ENCODE peak calls at places on chromosome 9, in eight cellular contexts. C is heart left ventricle; A is HepG2; W is CD8-positive, alpha-beta T cell; F is uterus; G is RWPE1; X is body of pancreas; R is esophagus squamous epithelium. U is an unnamed sample.

GRCh38 chr9:12469084-12469483 is 224.1 kb upstream of the TYRP1 start:
- DNase-seq in W (no peak), C (no peak), R (no peak), G (no peak), A (no peak), X (no peak), F (no peak), U (no peak)

GRCh38 chr9:133060417-133060841 is 1.4 kb upstream of the CEL start:
- DNase-seq in F (no peak), X (no peak), C (no peak), G (no peak), A (no peak), W (no peak), R (no peak), U (no peak)

GRCh38 chr9:124010665-124011321 is 775 bp upstream of the LHX2 start:
- DNase-seq in A (no peak), G (no peak), W (no peak), C (no peak), R (no peak), F (no peak), X (no peak), U (no peak)

GRCh38 chr9:96884443-96884842 is 30.1 kb upstream of the ZNF782 start:
- DNase-seq in A (peak), R (no peak), W (no peak), F (no peak), X (peak), G (peak), C (no peak), U (no peak)

GRCh38 chr9:20618361-20618799 is 3.9 kb downstream of the MLLT3 start:
- DNase-seq in X (peak), F (no peak), C (peak), W (no peak), A (peak), R (no peak), G (peak), U (peak)

GRCh38 chr9:105007143-105007542 is 79.2 kb upstream of the ABCA1 start:
- DNase-seq in C (no peak), F (no peak), W (no peak), R (no peak), G (peak), A (no peak), X (no peak), U (peak)

GRCh38 chr9:82088591-82088990 is 100.0 kb downstream of the SPATA31D1 start:
- DNase-seq in A (no peak), X (no peak), R (no peak), W (no peak), C (no peak), G (no peak), F (no peak), U (no peak)

GRCh38 chr9:72897069-72897649 is 55.7 kb downstream of the ALDH1A1 start:
- DNase-seq in X (no peak), A (no peak), G (no peak), R (no peak), F (no peak), W (no peak), C (no peak), U (no peak)

GRCh38 chr9:137339045-137339444 is 37.0 kb upstream of the NRARP start:
- DNase-seq in F (no peak), W (no peak), R (no peak), G (no peak), C (no peak), X (no peak), A (no peak), U (no peak)

GRCh38 chr9:116689633-116690032 is 2.5 kb downstream of the TRIM32 start:
- DNase-seq in G (no peak), R (no peak), W (no peak), F (no peak), X (no peak), C (no peak), A (no peak), U (no peak)

GRCh38 chr9:120435066-120435465 is 144.9 kb downstream of the CDK5RAP2 start:
- DNase-seq in A (no peak), R (no peak), C (no peak), F (no peak), W (no peak), X (no peak), G (no peak), U (no peak)

GRCh38 chr9:71680189-71680983 is 87.9 kb downstream of the CEMIP2 start:
- DNase-seq in G (peak), W (no peak), C (no peak), X (no peak), F (no peak), R (no peak), A (peak), U (no peak)

GRCh38 chr9:5514608-5515260 is 4.4 kb downstream of the PDCD1LG2 start:
- DNase-seq in W (no peak), A (no peak), X (no peak), F (no peak), C (no peak), R (no peak), G (no peak), U (no peak)

GRCh38 chr9:98943682-98944129 is at the start of gene COL15A1:
- DNase-seq in A (no peak), R (no peak), F (peak), W (no peak), G (no peak), C (no peak), X (peak), U (no peak)

GRCh38 chr9:135075234-135076142 is 12.0 kb upstream of the OLFM1 start:
- DNase-seq in R (no peak), C (peak), F (peak), W (no peak), A (no peak), X (peak), G (peak), U (peak)

GRCh38 chr9:78559449-78559885 is 262.5 kb downstream of the PSAT1 start:
- DNase-seq in A (no peak), X (no peak), G (no peak), W (no peak), F (no peak), C (no peak), R (no peak), U (no peak)

GRCh38 chr9:124214596-124215550 is 42.9 kb upstream of the NEK6 start:
- DNase-seq in W (no peak), G (no peak), R (no peak), A (no peak), X (no peak), C (no peak), F (no peak), U (no peak)

GRCh38 chr9:138022121-138022741 is 144.6 kb downstream of the CACNA1B start:
- DNase-seq in G (no peak), R (no peak), W (peak), X (peak), A (no peak), F (no peak), C (no peak), U (peak)

GRCh38 chr9:72583370-72583769 is 62.0 kb downstream of the TMC1 start:
- DNase-seq in F (no peak), G (no peak), X (no peak), A (no peak), R (no peak), C (no peak), W (no peak), U (no peak)

GRCh38 chr9:111525056-111525977 is at the start of gene ZNF483:
- DNase-seq in C (peak), A (peak), X (peak), R (no peak), F (peak), G (peak), W (peak), U (peak)

GRCh38 chr9:78207319-78207718 is 28.6 kb upstream of the CEP78 start:
- DNase-seq in F (no peak), R (no peak), C (no peak), W (no peak), X (no peak), A (no peak), G (no peak), U (no peak)

GRCh38 chr9:137357166-137357565 is 55.1 kb upstream of the NRARP start:
- DNase-seq in C (no peak), F (no peak), G (no peak), R (no peak), A (no peak), W (no peak), X (no peak), U (no peak)

GRCh38 chr9:31808770-31809169 is 575.7 kb upstream of the ACO1 start:
- DNase-seq in C (no peak), R (no peak), X (no peak), W (no peak), G (no peak), A (no peak), F (no peak), U (no peak)

GRCh38 chr9:114110180-114110579 is 11.1 kb upstream of the KIF12 start:
- DNase-seq in R (no peak), A (peak), F (no peak), W (no peak), G (peak), C (no peak), X (no peak), U (no peak)

GRCh38 chr9:104868687-104869404 is 59.1 kb downstream of the ABCA1 start:
- DNase-seq in R (no peak), X (peak), G (peak), F (peak), A (no peak), C (peak), W (no peak), U (peak)

GRCh38 chr9:109856785-109857184 is 76.8 kb downstream of the PALM2AKAP2 start:
- DNase-seq in R (no peak), X (no peak), G (no peak), A (no peak), C (peak), F (peak), W (no peak), U (no peak)

GRCh38 chr9:79257215-79257614 is 314.6 kb upstream of the TLE4 start:
- DNase-seq in W (no peak), C (no peak), F (no peak), X (no peak), G (no peak), A (no peak), R (no peak), U (no peak)

GRCh38 chr9:123362856-123363255 is 6.9 kb downstream of the CRB2 start:
- DNase-seq in X (no peak), W (no peak), A (no peak), F (no peak), G (no peak), R (no peak), C (no peak), U (no peak)

GRCh38 chr9:137146527-137146918 is 7.6 kb downstream of the GRIN1 start:
- DNase-seq in C (no peak), R (no peak), W (no peak), F (no peak), A (no peak), X (no peak), G (no peak), U (no peak)

GRCh38 chr9:28598396-28598795 is 1025.1 kb upstream of the C9orf72 start:
- DNase-seq in W (no peak), G (no peak), X (peak), A (no peak), F (no peak), R (no peak), C (no peak), U (no peak)

GRCh38 chr9:91481971-91482370 is 58.3 kb upstream of the NFIL3 start:
- DNase-seq in W (no peak), A (no peak), X (no peak), G (no peak), F (no peak), C (no peak), R (no peak), U (no peak)

GRCh38 chr9:70042461-70043215 is 1.0 kb upstream of the MAMDC2 start:
- DNase-seq in R (no peak), G (peak), X (no peak), W (no peak), A (no peak), C (no peak), F (no peak), U (no peak)

GRCh38 chr9:33233659-33234335 is 6.2 kb upstream of the SPINK4 start:
- DNase-seq in G (peak), W (peak), C (peak), F (no peak), A (no peak), R (no peak), X (peak), U (peak)

GRCh38 chr9:126377521-126377920 is 50.9 kb downstream of the MVB12B start:
- DNase-seq in C (no peak), F (no peak), A (no peak), R (no peak), X (no peak), G (no peak), W (no peak), U (no peak)

GRCh38 chr9:110936719-110937452 is 101.4 kb downstream of the LPAR1 start:
- DNase-seq in X (no peak), W (no peak), F (no peak), A (no peak), G (no peak), R (no peak), C (no peak), U (no peak)

GRCh38 chr9:116149844-116150243 is 3.7 kb upstream of the PAPPA start:
- DNase-seq in C (no peak), W (no peak), G (no peak), A (no peak), R (no peak), F (peak), X (peak), U (peak)

GRCh38 chr9:37944671-37945481 is 40.9 kb upstream of the SLC25A51 start:
- DNase-seq in R (no peak), F (no peak), G (peak), C (no peak), W (no peak), A (no peak), X (no peak), U (no peak)

GRCh38 chr9:37946041-37946440 is 42.1 kb upstream of the SLC25A51 start:
- DNase-seq in G (no peak), R (no peak), C (no peak), W (no peak), A (no peak), X (no peak), F (no peak), U (no peak)

GRCh38 chr9:37943329-37944265 is 39.7 kb upstream of the SLC25A51 start:
- DNase-seq in W (no peak), R (no peak), A (no peak), G (peak), X (peak), F (peak), C (peak), U (peak)

GRCh38 chr9:37942616-37943328 is 38.8 kb upstream of the SLC25A51 start:
- DNase-seq in X (no peak), W (no peak), G (no peak), F (no peak), C (no peak), A (no peak), R (no peak), U (no peak)

DNA sequence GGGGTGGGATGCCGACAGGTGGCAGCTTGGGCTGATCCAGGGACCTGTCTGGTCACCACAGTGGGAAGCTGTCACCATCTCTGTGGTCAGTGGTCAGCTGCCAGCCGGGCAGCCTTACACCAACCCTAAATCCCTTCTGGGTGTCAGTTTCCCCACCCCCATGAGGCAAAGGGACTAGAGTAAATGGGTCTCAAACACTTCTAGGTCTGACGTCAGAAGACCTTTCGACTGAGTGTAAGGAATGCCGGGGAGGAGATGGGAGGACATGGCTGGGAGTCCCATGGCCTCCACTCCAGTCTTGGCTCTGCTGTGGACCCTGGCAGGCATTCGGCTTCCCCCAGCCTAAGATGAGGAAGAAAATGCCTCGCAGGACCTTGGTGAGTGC is 40.3 kb upstream of the SLC25A51 start:
- DNase-seq in X (no peak), G (no peak), F (peak), C (no peak), A (no peak), R (no peak), W (no peak), U (no peak)
- H3K27ac ChIP-seq in X (peak), G (peak), F (peak), C (no peak), A (no peak), R (peak), W (no peak), U (no peak)

DNA sequence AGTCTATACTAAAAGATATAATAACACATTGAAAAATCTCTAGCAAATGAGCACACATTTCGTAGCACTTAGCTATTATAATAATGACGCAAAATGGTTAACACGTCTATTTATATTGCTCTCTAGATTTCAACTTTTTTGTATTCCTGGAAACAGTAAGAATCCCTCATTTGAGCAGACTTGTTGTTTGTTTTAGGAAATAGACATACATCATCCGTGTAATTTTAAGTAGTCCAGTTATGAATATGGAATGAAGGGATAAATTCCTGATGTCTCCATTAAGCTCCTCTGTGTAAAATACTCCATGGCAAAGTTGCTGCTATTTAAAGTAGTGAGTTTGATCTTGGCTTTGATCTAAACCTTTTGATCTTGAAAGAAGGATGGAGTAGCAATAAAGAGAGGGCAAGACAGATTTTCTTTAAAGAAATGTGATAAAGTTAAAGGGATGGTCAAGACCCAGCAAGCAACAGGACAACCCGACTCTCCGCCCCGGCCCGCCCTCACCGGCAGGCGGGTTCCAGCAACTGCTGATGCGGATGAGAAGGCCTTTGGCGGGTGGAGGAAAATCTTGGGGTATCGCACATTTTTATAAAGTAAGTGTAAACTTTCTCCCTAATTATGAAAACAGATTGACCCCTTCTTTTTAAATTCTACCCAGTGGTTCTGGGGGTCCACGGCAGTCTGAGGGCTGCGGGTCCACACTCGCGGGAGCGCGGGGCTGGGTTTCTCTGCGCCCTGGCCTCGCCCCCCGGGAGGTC is 277.4 kb downstream of the AOPEP start:
- DNase-seq in A (peak), R (no peak), W (no peak), F (peak), G (peak), C (peak), X (peak), U (peak)
- TF ChIP-seq CTCF in A (no peak), R (no peak), W (no peak), F (no peak), G (no peak), C (no peak), X (peak), U (no peak)

DNA sequence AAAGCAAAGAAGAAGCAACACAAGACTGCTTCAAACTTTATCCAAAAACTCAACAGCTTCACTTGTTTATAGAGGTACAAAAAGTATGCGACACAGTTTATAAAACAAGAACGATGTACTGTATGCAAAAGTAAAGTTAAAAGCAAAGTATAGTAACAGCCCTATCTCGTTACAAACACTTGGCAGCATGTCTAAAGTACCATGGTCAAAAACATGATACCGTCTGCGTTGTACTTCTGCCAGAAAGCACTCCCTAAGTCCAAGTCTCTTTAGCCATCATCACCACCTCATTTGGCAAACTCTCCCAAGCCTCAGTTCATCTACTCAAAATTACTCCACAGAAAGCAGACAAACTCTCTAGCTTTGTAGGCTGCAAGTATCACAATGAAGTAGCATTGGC is 73.5 kb downstream of the NFIB start:
- DNase-seq in W (no peak), X (no peak), F (no peak), G (no peak), R (no peak), A (no peak), C (no peak), U (no peak)
- H3K27ac ChIP-seq in W (no peak), X (no peak), F (no peak), G (no peak), R (no peak), A (no peak), C (peak), U (peak)

DNA sequence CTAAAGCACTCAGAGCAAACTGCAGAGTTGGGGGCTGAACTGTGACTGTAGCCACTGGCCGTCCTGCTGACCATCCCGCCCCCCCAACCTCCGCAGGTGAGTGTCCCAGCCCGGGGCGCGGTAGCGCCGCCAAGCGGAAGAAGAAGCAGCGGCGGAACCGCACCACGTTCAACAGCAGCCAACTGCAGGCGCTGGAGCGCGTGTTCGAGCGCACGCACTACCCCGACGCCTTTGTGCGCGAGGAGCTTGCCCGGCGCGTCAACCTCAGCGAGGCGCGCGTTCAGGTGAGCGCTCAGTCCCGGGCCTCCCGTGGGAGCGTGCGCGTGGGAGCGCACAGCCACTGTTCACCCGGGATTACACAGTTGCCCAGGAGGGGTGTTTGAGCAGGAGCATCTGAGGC is 33.7 kb downstream of the PTGES start:
- DNase-seq in A (no peak), C (no peak), F (no peak), G (no peak), R (no peak), X (no peak), W (no peak), U (no peak)
- TF ChIP-seq CTCF in A (no peak), C (no peak), F (no peak), G (no peak), R (no peak), X (no peak), W (no peak), U (no peak)

GRCh38 chr9:122254761-122255160 is 9.9 kb downstream of the RBM18 start:
- DNase-seq in W (no peak), F (no peak), X (no peak), R (no peak), C (no peak), A (no peak), G (no peak), U (no peak)

GRCh38 chr9:122251351-122251750 is 13.3 kb downstream of the RBM18 start:
- DNase-seq in F (no peak), X (no peak), A (peak), G (no peak), C (no peak), R (no peak), W (no peak), U (no peak)

GRCh38 chr9:122256206-122256605 is 8.4 kb downstream of the RBM18 start:
- DNase-seq in R (no peak), G (no peak), C (no peak), F (no peak), A (no peak), X (no peak), W (no peak), U (no peak)

GRCh38 chr9:122248448-122248865 is 16.2 kb downstream of the RBM18 start:
- DNase-seq in F (no peak), A (no peak), C (no peak), G (peak), R (no peak), W (no peak), X (no peak), U (no peak)

DNA sequence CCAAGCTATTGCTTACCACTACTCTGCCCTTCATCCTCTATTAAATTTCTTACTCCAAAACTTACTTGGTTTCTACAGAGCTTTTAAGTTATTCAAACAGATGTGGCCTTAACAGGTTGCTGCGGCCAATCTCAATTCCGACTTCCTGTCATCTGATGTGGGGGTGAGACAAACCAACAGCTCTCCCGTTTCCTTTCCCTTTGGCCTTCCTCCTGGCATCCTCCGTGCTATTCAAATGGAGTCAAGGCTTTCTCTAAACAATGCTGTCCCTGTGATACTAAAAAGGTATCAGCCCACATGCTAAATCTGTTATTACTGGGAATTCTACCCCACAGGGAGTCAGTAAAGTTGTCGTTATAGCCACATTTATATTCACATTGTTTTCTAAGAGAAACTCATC is 11.8 kb downstream of the RBM18 start:
- DNase-seq in C (peak), G (no peak), R (no peak), X (no peak), W (no peak), A (no peak), F (no peak), U (no peak)
- H3K27ac ChIP-seq in C (peak), G (no peak), R (peak), X (no peak), W (no peak), A (no peak), F (peak), U (no peak)

GRCh38 chr9:1837453-1838084 is 177.6 kb upstream of the SMARCA2 start:
- DNase-seq in A (peak), C (no peak), R (no peak), G (peak), X (peak), F (no peak), W (no peak), U (no peak)
- TF ChIP-seq CTCF in A (peak), C (peak), R (peak), G (peak), X (peak), F (no peak), W (no peak), U (no peak)

U was measured in lung.